ENCODE peak calls at places on chromosomes 2 and 18, in five cellular contexts. One of them, this sample, is unnamed.

GRCh38 chr18:22613058-22613690 is 195.5 kb upstream of the CTAGE1 start:
- DNase-seq in Daoy: no peak
- DNase-seq in T-helper 1 cell: no peak
- DNase-seq in GM04504: no peak
- DNase-seq in IMR-90: no peak
- DNase-seq in this sample: no peak

GRCh38 chr2:150449856-150450255 is 37.6 kb downstream of the RND3 start:
- DNase-seq in Daoy: no peak
- DNase-seq in T-helper 1 cell: no peak
- DNase-seq in GM04504: no peak
- DNase-seq in IMR-90: no peak
- DNase-seq in this sample: no peak

GRCh38 chr2:215178121-215178520 is 39.7 kb upstream of the ABCA12 start:
- DNase-seq in Daoy: no peak
- DNase-seq in T-helper 1 cell: no peak
- DNase-seq in GM04504: no peak
- DNase-seq in IMR-90: no peak
- DNase-seq in this sample: no peak

GRCh38 chr2:191263050-191263449 is 17.8 kb downstream of the MYO1B start:
- DNase-seq in Daoy: no peak
- DNase-seq in T-helper 1 cell: no peak
- DNase-seq in GM04504: no peak
- DNase-seq in IMR-90: no peak
- DNase-seq in this sample: peak

GRCh38 chr2:24514820-24515219 is 23.8 kb downstream of the NCOA1 start:
- DNase-seq in Daoy: no peak
- DNase-seq in T-helper 1 cell: no peak
- DNase-seq in GM04504: no peak
- DNase-seq in IMR-90: no peak
- DNase-seq in this sample: no peak

GRCh38 chr2:88452151-88452851 is at the start of gene FOXI3:
- DNase-seq in Daoy: peak
- DNase-seq in T-helper 1 cell: no peak
- DNase-seq in GM04504: no peak
- DNase-seq in IMR-90: no peak
- DNase-seq in this sample: no peak

GRCh38 chr2:240510513-240511210 is 47.1 kb downstream of the ANKMY1 start:
- DNase-seq in Daoy: no peak
- DNase-seq in T-helper 1 cell: no peak
- DNase-seq in GM04504: no peak
- DNase-seq in IMR-90: no peak
- DNase-seq in this sample: no peak

GRCh38 chr2:180180511-180180910 is 173.4 kb upstream of the CWC22 start:
- DNase-seq in Daoy: no peak
- DNase-seq in T-helper 1 cell: no peak
- DNase-seq in GM04504: no peak
- DNase-seq in IMR-90: no peak
- DNase-seq in this sample: no peak

GRCh38 chr2:221060335-221060734 is 511.8 kb downstream of the EPHA4 start:
- DNase-seq in Daoy: no peak
- DNase-seq in T-helper 1 cell: no peak
- DNase-seq in GM04504: peak
- DNase-seq in IMR-90: peak
- DNase-seq in this sample: peak

GRCh38 chr2:54763636-54764291 is 40.3 kb downstream of the EML6 start:
- DNase-seq in Daoy: peak
- DNase-seq in T-helper 1 cell: no peak
- DNase-seq in GM04504: no peak
- DNase-seq in IMR-90: no peak
- DNase-seq in this sample: no peak

GRCh38 chr2:171523339-171523931 is 1.2 kb downstream of the CYBRD1 start:
- DNase-seq in Daoy: peak
- DNase-seq in T-helper 1 cell: peak
- DNase-seq in GM04504: no peak
- DNase-seq in IMR-90: peak
- DNase-seq in this sample: peak

GRCh38 chr2:7988440-7988839 is 693.4 kb upstream of the ID2 start:
- DNase-seq in Daoy: no peak
- DNase-seq in T-helper 1 cell: no peak
- DNase-seq in GM04504: no peak
- DNase-seq in IMR-90: no peak
- DNase-seq in this sample: no peak

GRCh38 chr2:8643238-8643995 is 38.4 kb upstream of the ID2 start:
- DNase-seq in Daoy: no peak
- DNase-seq in T-helper 1 cell: no peak
- DNase-seq in GM04504: no peak
- DNase-seq in IMR-90: no peak
- DNase-seq in this sample: no peak

GRCh38 chr2:8477511-8478132 is 204.2 kb upstream of the ID2 start:
- DNase-seq in Daoy: no peak
- DNase-seq in T-helper 1 cell: peak
- DNase-seq in GM04504: no peak
- DNase-seq in IMR-90: no peak
- DNase-seq in this sample: no peak

GRCh38 chr2:10308866-10309265 is 6.2 kb downstream of the HPCAL1 start:
- DNase-seq in Daoy: no peak
- DNase-seq in T-helper 1 cell: no peak
- DNase-seq in GM04504: no peak
- DNase-seq in IMR-90: no peak
- DNase-seq in this sample: no peak